ENCODE peak calls at places on chromosomes 7 and 10, in nine cellular contexts. T, Y, U, E, O, V, L, M and W are unnamed samples.

GRCh38 chr7:1567893-1568292 is 1.9 kb downstream of the PSMG3 start:
- DNase-seq in E (no peak), M (no peak), V (peak), O (no peak), Y (peak), T (peak), L (peak), U (no peak), W (no peak)

GRCh38 chr10:127937069-127937468 is 30.2 kb downstream of the PTPRE start:
- DNase-seq in O (no peak), E (no peak), U (no peak), T (no peak), Y (no peak), V (no peak), L (peak), M (no peak), W (no peak)

GRCh38 chr7:33624172-33624571 is 281.2 kb upstream of the BMPER start:
- DNase-seq in V (no peak), U (no peak), E (no peak), Y (peak), T (no peak), M (no peak), L (no peak), O (no peak), W (no peak)

GRCh38 chr10:27099916-27100799 is at the start of gene ANKRD26:
- DNase-seq in T (peak), L (peak), Y (peak), V (peak), O (peak), U (peak), M (peak), E (peak), W (peak)

GRCh38 chr10:108388716-108389115 is 1224.2 kb upstream of the SORCS1 start:
- DNase-seq in U (no peak), O (no peak), M (no peak), Y (no peak), T (no peak), E (no peak), V (no peak), L (no peak), W (no peak)

GRCh38 chr10:130636303-130636702 is 500.1 kb downstream of the GLRX3 start:
- DNase-seq in U (no peak), O (no peak), Y (no peak), V (no peak), E (no peak), M (no peak), L (no peak), T (no peak), W (no peak)

GRCh38 chr7:39259391-39260003 is 281.8 kb downstream of the POU6F2 start:
- DNase-seq in Y (no peak), O (no peak), L (no peak), E (no peak), U (no peak), M (no peak), T (no peak), V (no peak), W (no peak)

GRCh38 chr10:61589547-61590243 is 73.0 kb upstream of the CABCOCO1 start:
- DNase-seq in Y (peak), V (peak), L (peak), U (no peak), T (no peak), O (no peak), M (no peak), E (no peak), W (no peak)

GRCh38 chr7:149063481-149063880 is 27.0 kb downstream of the ZNF786 start:
- DNase-seq in U (no peak), V (no peak), L (no peak), Y (no peak), E (no peak), T (no peak), M (no peak), O (no peak), W (no peak)

GRCh38 chr7:94028768-94029167 is 24.6 kb upstream of the BET1 start:
- DNase-seq in T (no peak), V (peak), U (no peak), Y (peak), E (no peak), M (no peak), O (no peak), L (peak), W (peak)

GRCh38 chr10:22570733-22571430 is 143.5 kb downstream of the PIP4K2A start:
- DNase-seq in Y (no peak), T (no peak), L (no peak), M (no peak), V (no peak), O (no peak), U (no peak), E (no peak), W (peak)

GRCh38 chr10:115653473-115653872 is 560.3 kb downstream of the ATRNL1 start:
- DNase-seq in E (no peak), V (peak), U (no peak), Y (no peak), L (no peak), O (no peak), T (no peak), M (no peak), W (no peak)

GRCh38 chr10:6918305-6918704 is 338.2 kb upstream of the PRKCQ start:
- DNase-seq in Y (peak), M (peak), T (no peak), V (peak), O (no peak), E (peak), U (peak), L (no peak), W (peak)

GRCh38 chr10:3570330-3570729 is 214.7 kb downstream of the KLF6 start:
- DNase-seq in O (no peak), L (no peak), M (no peak), V (no peak), U (no peak), Y (no peak), E (no peak), T (no peak), W (no peak)

GRCh38 chr10:27285093-27285492 is 44.5 kb upstream of the ACBD5 start:
- DNase-seq in O (no peak), M (peak), U (no peak), T (no peak), Y (peak), E (no peak), V (peak), L (peak), W (peak)

GRCh38 chr10:102452672-102453340 is 1.5 kb upstream of the C10orf95 start:
- DNase-seq in Y (peak), U (peak), L (peak), T (no peak), V (peak), E (no peak), M (peak), O (no peak), W (peak)

GRCh38 chr7:107978815-107979408 is 24.0 kb downstream of the LAMB1 start:
- DNase-seq in L (no peak), U (no peak), T (no peak), Y (no peak), E (no peak), V (peak), O (no peak), M (no peak), W (no peak)

GRCh38 chr10:73827346-73828089 is 16.1 kb upstream of the NDST2 start:
- DNase-seq in T (no peak), L (peak), O (no peak), E (no peak), U (no peak), V (no peak), M (no peak), Y (no peak), W (no peak)

GRCh38 chr10:62528441-62528840 is 154.3 kb downstream of the ZNF365 start:
- DNase-seq in M (no peak), V (no peak), O (no peak), U (no peak), T (no peak), E (no peak), Y (no peak), L (peak), W (peak)

GRCh38 chr7:90830302-90830701 is 234.2 kb downstream of the CDK14 start:
- DNase-seq in Y (no peak), L (no peak), T (no peak), U (no peak), O (no peak), V (no peak), M (no peak), E (no peak), W (no peak)

GRCh38 chr7:140649566-140650205 is 9.1 kb upstream of the DENND2A start:
- DNase-seq in E (no peak), L (peak), Y (no peak), M (no peak), U (no peak), V (peak), O (no peak), T (no peak), W (no peak)

GRCh38 chr10:44908071-44908709 is 2.9 kb upstream of the TMEM72 start:
- DNase-seq in V (peak), U (no peak), Y (peak), M (peak), O (peak), T (peak), L (peak), E (peak), W (no peak)

GRCh38 chr10:103765168-103765567 is 90.2 kb downstream of the SH3PXD2A start:
- DNase-seq in O (no peak), E (no peak), M (no peak), U (no peak), L (peak), V (peak), T (no peak), Y (peak), W (no peak)

GRCh38 chr7:69457912-69458491 is 140.3 kb upstream of the AUTS2 start:
- DNase-seq in L (no peak), M (no peak), E (no peak), V (no peak), Y (no peak), T (no peak), U (no peak), O (no peak), W (no peak)

GRCh38 chr7:81846398-81846797 is 76.6 kb upstream of the HGF start:
- DNase-seq in Y (peak), E (no peak), U (no peak), O (no peak), M (no peak), V (peak), L (no peak), T (peak), W (peak)

GRCh38 chr10:58086144-58086762 is 181.4 kb downstream of the IPMK start:
- DNase-seq in T (no peak), U (no peak), E (no peak), V (no peak), O (no peak), Y (no peak), L (no peak), M (no peak), W (no peak)

GRCh38 chr10:24727811-24728210 is 4.1 kb upstream of the ARHGAP21 start:
- DNase-seq in E (no peak), M (no peak), Y (no peak), V (peak), U (no peak), O (no peak), L (no peak), T (no peak), W (peak)

GRCh38 chr7:70506463-70506862 is 625.5 kb upstream of the GALNT17 start:
- DNase-seq in T (no peak), Y (no peak), M (peak), E (peak), L (no peak), U (no peak), V (no peak), O (no peak), W (peak)

GRCh38 chr7:86207740-86208139 is 436.0 kb upstream of the GRM3 start:
- DNase-seq in V (no peak), T (no peak), E (no peak), M (no peak), O (no peak), U (no peak), Y (no peak), L (no peak), W (no peak)

GRCh38 chr7:72462311-72462710 is 50.2 kb upstream of the CALN1 start:
- DNase-seq in L (no peak), M (no peak), U (no peak), E (no peak), T (no peak), O (no peak), V (no peak), Y (no peak), W (no peak)

GRCh38 chr10:44197646-44198045 is 187.3 kb downstream of the CXCL12 start:
- DNase-seq in T (no peak), O (no peak), Y (no peak), U (no peak), V (no peak), E (no peak), M (no peak), L (no peak), W (no peak)

GRCh38 chr7:47534322-47535032 is 47.4 kb downstream of the TNS3 start:
- DNase-seq in U (no peak), E (no peak), V (no peak), O (no peak), L (peak), M (no peak), Y (no peak), T (no peak), W (no peak)
- TF ChIP-seq CTCF in U (no peak), E (no peak), V (peak), O (no peak), L (peak), M (no peak), Y (no peak), T (peak), W (no peak)

GRCh38 chr10:48981310-48981907 is 41.8 kb upstream of the LRRC18 start:
- DNase-seq in T (peak), U (peak), E (peak), L (peak), V (peak), O (peak), Y (peak), M (peak), W (peak)
- TF ChIP-seq CTCF in T (peak), U (peak), E (peak), L (peak), V (peak), O (peak), Y (peak), M (peak), W (peak)

DNA sequence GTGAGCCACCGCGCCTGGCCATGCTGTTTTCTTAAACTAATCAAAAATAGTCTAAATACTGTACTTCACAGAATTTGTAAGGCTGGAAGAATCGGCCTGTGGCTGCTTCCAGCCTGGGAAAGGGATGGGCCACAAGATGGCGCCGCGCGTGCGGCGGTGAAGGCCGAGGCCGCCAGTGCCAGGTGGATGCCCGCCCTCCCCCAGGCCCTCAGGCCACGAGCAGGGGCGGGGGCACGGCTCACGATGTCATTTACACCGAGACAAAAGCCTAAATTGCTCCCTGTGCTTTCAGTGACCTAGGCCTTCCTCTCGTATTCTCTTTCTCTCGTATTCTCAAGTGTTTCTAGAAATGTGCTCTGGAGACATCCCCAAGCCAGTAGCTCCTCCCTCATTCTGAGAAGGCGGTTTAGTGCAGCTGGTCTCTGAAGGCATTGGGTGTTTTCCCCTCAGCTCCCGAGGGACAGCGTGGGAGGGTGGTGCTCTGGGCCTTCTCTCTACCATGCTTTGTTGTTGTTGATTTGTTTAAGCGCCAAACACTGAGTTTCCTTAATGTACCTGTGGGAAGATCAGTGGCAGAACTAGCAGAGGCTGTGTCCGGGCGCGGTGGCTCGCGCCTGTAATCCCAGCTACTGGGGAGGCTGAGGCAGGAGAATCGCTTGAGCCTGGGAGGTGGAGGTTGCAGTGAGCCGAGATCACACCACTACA is 68.4 kb downstream of the CDC123 start:
- DNase-seq in V (peak), U (peak), M (peak), T (peak), L (peak), Y (peak), E (peak), O (peak), W (peak)
- TF ChIP-seq CTCF in V (peak), U (peak), M (peak), T (peak), L (peak), Y (peak), E (peak), O (peak), W (peak)

GRCh38 chr7:51027256-51028127 is 244.8 kb upstream of the GRB10 start:
- DNase-seq in M (no peak), E (no peak), Y (no peak), O (no peak), U (no peak), L (no peak), T (no peak), V (peak), W (no peak)
- TF ChIP-seq CTCF in M (no peak), E (no peak), Y (no peak), O (no peak), U (no peak), L (no peak), T (no peak), V (no peak), W (no peak)

GRCh38 chr7:129605960-129606644 is 5.4 kb upstream of the NRF1 start:
- DNase-seq in L (no peak), E (no peak), O (no peak), Y (no peak), U (no peak), V (no peak), M (no peak), T (no peak), W (no peak)

GRCh38 chr7:129605038-129605437 is 6.5 kb upstream of the NRF1 start:
- DNase-seq in U (no peak), Y (no peak), V (no peak), E (no peak), O (no peak), L (no peak), M (no peak), T (no peak), W (no peak)

GRCh38 chr7:129606801-129607200 is 4.7 kb upstream of the NRF1 start:
- DNase-seq in U (no peak), Y (no peak), T (no peak), O (no peak), L (no peak), V (no peak), M (no peak), E (no peak), W (peak)

GRCh38 chr7:129609666-129610065 is 1.9 kb upstream of the NRF1 start:
- DNase-seq in E (no peak), V (no peak), T (no peak), O (no peak), Y (no peak), M (no peak), U (no peak), L (no peak), W (no peak)

GRCh38 chr7:129607471-129608120 is 3.9 kb upstream of the NRF1 start:
- DNase-seq in O (no peak), U (no peak), E (peak), V (peak), T (no peak), Y (peak), M (peak), L (peak), W (peak)
- TF ChIP-seq CTCF in O (peak), U (peak), E (peak), V (peak), T (peak), Y (peak), M (peak), L (peak), W (peak)

GRCh38 chr7:29807179-29807841 is 1.0 kb downstream of the WIPF3 start:
- DNase-seq in Y (no peak), M (no peak), T (no peak), L (peak), E (peak), V (no peak), O (no peak), U (no peak), W (no peak)

GRCh38 chr7:29805031-29805430 is 1.3 kb upstream of the WIPF3 start:
- DNase-seq in O (no peak), M (no peak), L (no peak), E (no peak), Y (no peak), V (no peak), U (no peak), T (no peak), W (no peak)

GRCh38 chr7:29806793-29807178 is 478 bp downstream of the WIPF3 start:
- DNase-seq in U (no peak), O (no peak), E (no peak), M (no peak), Y (no peak), V (no peak), T (no peak), L (no peak), W (no peak)

GRCh38 chr7:29808075-29808786 is 1.9 kb downstream of the WIPF3 start:
- DNase-seq in T (no peak), M (no peak), Y (no peak), V (no peak), U (no peak), O (no peak), L (no peak), E (no peak), W (no peak)

DNA sequence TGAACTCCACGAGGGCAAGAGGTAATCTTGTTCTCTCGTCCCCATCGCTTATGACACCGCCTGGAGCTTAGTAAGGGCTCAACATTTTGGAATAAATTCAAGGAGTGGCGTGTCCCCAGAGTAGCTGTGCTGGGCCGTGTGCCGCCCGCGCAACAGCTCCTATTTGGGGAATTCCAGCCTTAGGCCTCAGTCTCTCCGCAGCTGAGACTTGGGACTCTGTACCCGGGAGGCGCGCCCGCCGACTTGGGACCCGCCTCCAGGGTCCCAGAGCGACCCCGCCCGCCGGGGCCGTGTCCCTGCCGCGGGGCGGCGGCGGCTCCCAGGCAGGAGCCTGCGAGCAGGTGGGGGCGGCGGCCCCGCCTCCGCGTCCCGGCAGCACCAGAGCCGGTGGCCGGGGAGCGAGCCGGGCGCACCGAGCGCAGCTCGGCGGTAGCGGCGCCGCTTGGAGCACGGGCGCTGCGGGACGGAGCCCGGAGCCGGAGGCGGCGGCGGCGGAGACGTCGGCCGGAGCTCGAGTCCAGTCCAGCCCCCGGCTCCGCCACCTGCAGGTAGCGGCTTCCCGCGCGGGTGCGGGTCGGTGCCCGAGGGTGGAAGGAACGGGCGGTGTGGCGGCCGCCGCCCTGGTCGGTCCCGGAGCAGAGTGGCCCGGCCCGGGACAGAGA is at the start of gene WIPF3:
- DNase-seq in V (no peak), L (peak), M (peak), O (no peak), E (peak), T (no peak), Y (no peak), U (peak), W (no peak)
- TF ChIP-seq CTCF in V (no peak), L (no peak), M (no peak), O (no peak), E (no peak), T (no peak), Y (no peak), U (no peak), W (no peak)